ENCODE peak calls at places on chromosomes 11 and 22, in nine cellular contexts. H is IMR-90, W is A549, X is brain microvascular endothelial cell, M is AG09309, O is kidney epithelial cell, Z is endodermal cell, V is lower leg skin, L is neural progenitor cell. D is an unnamed sample.

GRCh38 chr11:75260396-75260795 is 19.8 kb downstream of the TPBGL start:
- DNase-seq in X (no peak), M (no peak), L (no peak), Z (peak; percentile 58), V (no peak), H (no peak), O (no peak), W (no peak), D (no peak)

GRCh38 chr22:43180670-43181069 is 6.3 kb downstream of the TTLL12 start:
- DNase-seq in V (no peak), H (no peak), L (no peak), W (no peak), Z (no peak), O (no peak), M (no peak), X (no peak), D (no peak)

GRCh38 chr11:75513250-75513649 is 12.5 kb downstream of the GDPD5 start:
- DNase-seq in V (no peak), X (peak; percentile 65), L (no peak), W (peak; percentile 82), H (peak; percentile 92), Z (no peak), O (no peak), M (no peak), D (no peak)

GRCh38 chr11:2305140-2305861 is 3.5 kb downstream of the TSPAN32 start:
- DNase-seq in H (peak; percentile 58), V (peak; percentile 75), L (peak; percentile 89), W (peak; percentile 62), Z (peak; percentile 97), X (peak; percentile 67), O (no peak), M (peak; percentile 20), D (peak; percentile 33)

GRCh38 chr11:113001709-113002108 is 40.5 kb downstream of the NCAM1 start:
- DNase-seq in V (no peak), H (no peak), M (no peak), W (no peak), O (no peak), Z (no peak), L (no peak), X (no peak), D (no peak)

GRCh38 chr22:37626144-37626543 is 13.3 kb upstream of the SH3BP1 start:
- DNase-seq in L (no peak), Z (no peak), W (no peak), M (no peak), V (peak; percentile 62), H (peak; percentile 43), X (no peak), O (no peak), D (no peak)

GRCh38 chr11:36431429-36432092 is 78.5 kb downstream of the TRAF6 start:
- DNase-seq in M (peak; percentile 88), X (peak; percentile 98), H (peak; percentile 98), W (peak; percentile 86), O (peak; percentile 93), Z (no peak), V (no peak), L (peak; percentile 10), D (peak; percentile 61)

GRCh38 chr11:40280161-40281054 is 1179.0 kb downstream of the LRRC4C start:
- DNase-seq in V (no peak), Z (no peak), X (no peak), O (no peak), M (no peak), W (no peak), H (no peak), L (no peak), D (no peak)

GRCh38 chr11:102771351-102771750 is 9.1 kb downstream of the MMP10 start:
- DNase-seq in O (no peak), W (no peak), V (no peak), X (no peak), L (no peak), H (peak; percentile 22), Z (no peak), M (no peak), D (no peak)

GRCh38 chr11:15199693-15200092 is 85.0 kb downstream of the INSC start:
- DNase-seq in Z (peak; percentile 19), W (no peak), L (no peak), H (peak; percentile 71), V (no peak), O (no peak), X (no peak), M (no peak), D (no peak)

GRCh38 chr11:33802414-33802950 is 28.2 kb upstream of the FBXO3 start:
- DNase-seq in O (peak; percentile 65), W (peak; percentile 81), L (peak; percentile 93), M (peak; percentile 60), X (peak; percentile 89), H (peak; percentile 88), V (peak; percentile 21), Z (peak; percentile 95), D (peak; percentile 63)

DNA sequence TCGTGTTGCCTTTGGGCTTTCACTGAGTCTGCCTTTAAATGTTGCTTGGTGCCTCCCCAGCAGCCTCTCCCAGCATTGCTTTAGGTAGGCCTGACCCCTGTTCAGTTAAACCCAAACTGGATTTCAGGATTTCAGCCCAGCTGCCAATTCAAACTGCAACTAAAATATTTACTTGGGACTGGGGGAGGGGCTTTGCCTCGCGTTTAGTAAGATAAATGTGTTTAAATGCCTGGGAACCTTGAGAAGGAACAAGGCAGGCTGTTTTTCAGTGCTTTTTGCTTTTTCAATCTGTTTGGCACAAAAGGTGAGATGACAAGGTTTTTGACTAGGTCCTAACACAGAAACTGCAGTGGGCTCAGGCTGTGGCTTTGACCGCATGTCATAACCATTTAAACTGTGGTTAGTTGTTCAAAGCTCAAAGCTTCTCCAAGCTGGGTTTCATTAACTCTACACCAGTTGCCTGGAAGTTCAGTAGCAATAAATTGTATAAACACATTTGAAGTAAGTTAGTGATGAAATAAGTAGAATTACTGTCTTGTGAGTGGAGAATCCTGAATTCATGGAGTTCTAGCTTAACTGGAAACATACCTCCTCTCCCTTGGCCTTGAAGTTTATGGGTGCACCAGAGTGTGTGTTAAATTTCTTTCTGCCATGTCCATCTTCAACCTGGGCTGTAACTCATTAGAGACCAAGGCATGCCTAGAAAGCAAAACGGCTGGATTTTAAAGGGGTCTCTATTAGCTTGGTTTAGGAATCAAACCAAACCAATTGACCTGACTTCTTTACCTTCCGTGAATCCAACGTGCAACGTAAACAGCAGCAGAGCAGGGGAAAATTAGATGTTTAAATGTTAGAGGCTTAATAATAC is 3.6 kb downstream of the PKNOX2 start:
- DNase-seq in X (no peak), H (peak; percentile 88), L (peak; percentile 32), Z (no peak), O (no peak), W (no peak), M (peak; percentile 89), V (no peak), D (peak; percentile 83)
- H3K4me3 ChIP-seq in X (peak overlapping the region; percentile 88), H (no peak overlapping the region), L (peak overlapping the region; percentile 88), Z (peak overlapping the region; percentile 83), O (no peak overlapping the region), W (no peak overlapping the region), M (no peak overlapping the region), V (no peak overlapping the region), D (no peak overlapping the region)

DNA sequence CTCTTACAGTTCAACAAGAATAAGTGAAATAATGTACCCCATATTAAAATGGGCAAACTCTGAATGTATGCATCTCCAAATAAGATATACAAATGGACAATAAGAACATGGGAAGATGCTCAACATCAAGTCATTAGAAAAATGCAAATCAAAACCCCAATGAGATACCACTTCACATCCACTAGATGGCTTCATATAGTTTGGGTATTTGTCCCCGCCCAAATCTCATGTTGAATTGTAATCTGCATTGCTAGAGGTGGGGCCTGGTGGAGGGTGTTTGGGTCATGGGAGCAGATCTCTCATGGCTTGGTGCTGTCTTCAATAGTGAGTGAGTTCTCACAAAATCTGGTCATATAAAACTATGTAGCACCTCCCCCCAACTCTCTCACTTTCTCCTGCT is 5.7 kb downstream of the MPZL2 start:
- DNase-seq in X (no peak), V (no peak), Z (no peak), M (no peak), L (no peak), O (no peak), W (no peak), H (no peak), D (no peak)
- TF ChIP-seq CTCF in X (peak; percentile 41), V (no peak), Z (peak; percentile 66), M (peak; percentile 14), L (peak; percentile 22), O (peak; percentile 31), W (no peak), H (no peak), D (peak; percentile 13)

GRCh38 chr11:22670803-22671202 is 4.4 kb downstream of the GAS2 start:
- DNase-seq in Z (no peak), V (no peak), H (peak; percentile 3), W (peak; percentile 24), O (no peak), X (no peak), M (no peak), L (no peak), D (no peak)

GRCh38 chr11:22671751-22672150 is 5.3 kb downstream of the GAS2 start:
- DNase-seq in W (no peak), O (no peak), L (no peak), Z (no peak), H (peak; percentile 3), X (no peak), M (no peak), V (no peak), D (no peak)

GRCh38 chr11:22677153-22677890 is 10.9 kb downstream of the GAS2 start:
- DNase-seq in L (no peak), V (no peak), X (no peak), H (no peak), Z (no peak), M (no peak), W (no peak), O (no peak), D (no peak)

GRCh38 chr11:22669368-22669767 is 3.0 kb downstream of the GAS2 start:
- DNase-seq in O (no peak), M (no peak), V (no peak), L (no peak), H (no peak), Z (no peak), X (no peak), W (no peak), D (no peak)

DNA sequence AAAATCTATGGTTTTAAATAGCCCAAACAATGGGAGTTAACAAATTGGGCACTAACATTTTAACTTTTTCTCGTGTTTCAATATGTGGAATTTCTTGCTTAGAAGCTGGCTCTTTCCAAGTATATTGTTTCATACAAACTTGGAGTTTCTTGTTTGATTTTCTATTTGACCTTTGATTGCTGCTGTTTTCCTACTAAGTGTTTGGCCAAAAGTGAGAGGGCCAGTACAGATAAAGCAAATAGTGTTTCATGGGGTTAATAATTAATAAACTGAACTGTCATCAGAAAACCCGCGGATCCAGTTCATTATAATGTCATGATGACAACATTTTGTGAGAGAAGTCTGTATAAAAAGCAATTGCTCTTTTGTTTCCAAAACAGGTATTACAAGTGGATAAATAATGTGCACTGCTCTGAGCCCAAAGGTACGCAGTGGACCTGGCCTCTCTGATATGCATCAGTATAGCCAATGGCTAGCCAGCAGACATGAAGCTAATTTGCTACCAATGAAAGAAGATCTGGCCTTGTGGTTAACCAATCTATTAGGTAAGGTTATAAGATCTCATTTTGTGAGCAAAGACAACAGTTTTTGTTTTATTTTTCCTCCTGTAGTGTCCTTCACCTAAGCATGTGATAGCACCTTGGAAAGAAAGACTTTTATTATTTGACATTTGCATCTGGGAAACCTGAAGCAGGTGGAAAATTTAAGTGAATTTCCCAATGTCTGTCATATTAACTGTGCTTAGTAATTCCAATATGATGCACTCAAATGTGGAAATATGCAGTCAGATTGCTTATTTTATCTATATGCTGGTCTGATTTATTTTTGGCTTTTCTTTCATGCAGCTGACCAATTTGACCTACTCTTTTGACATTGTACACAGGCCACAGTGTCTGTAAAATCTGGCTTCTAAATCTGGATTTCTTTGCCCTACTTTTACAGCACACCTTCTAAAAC is 8.3 kb downstream of the GAS2 start:
- DNase-seq in O (no peak), H (no peak), Z (no peak), W (peak; percentile 4), V (no peak), X (no peak), M (no peak), L (no peak), D (no peak)
- H3K4me3 ChIP-seq in O (no peak overlapping the region), H (no peak overlapping the region), Z (no peak overlapping the region), W (no peak overlapping the region), V (no peak overlapping the region), X (no peak overlapping the region), M (no peak overlapping the region), L (no peak overlapping the region), D (no peak overlapping the region)

GRCh38 chr22:31272522-31273446 is 19.5 kb downstream of the PIK3IP1 start:
- DNase-seq in O (no peak), V (no peak), Z (peak; percentile 91), H (peak; percentile 67), X (peak; percentile 50), W (peak; percentile 59), L (peak; percentile 89), M (no peak), D (peak; percentile 30)
- TF ChIP-seq CTCF in O (peak; percentile 74), V (no peak), Z (peak; percentile 87), H (peak; percentile 80), X (peak; percentile 83), W (peak; percentile 61), L (peak; percentile 81), M (peak; percentile 78), D (peak; percentile 86)